ENCODE peak calls at places on chromosome 4, in nine cellular contexts. D is ovary, F is thyroid gland, I is PC-3, H is neuronal stem cell, J is OCI-LY7, G is breast epithelium, X is body of pancreas, C is IMR-90. R is an unnamed sample.

GRCh38 chr4:142550955-142551354 is 295.1 kb downstream of the INPP4B start:
- DNase-seq in D (no peak), F (no peak), I (peak; percentile 37), H (no peak), J (no peak), G (no peak), X (no peak), C (no peak), R (no peak)

GRCh38 chr4:172776203-172776896 is 392.3 kb upstream of the GALNT7 start:
- DNase-seq in D (no peak), F (no peak), I (no peak), H (no peak), J (no peak), G (no peak), X (no peak), C (peak; percentile 65), R (no peak)

GRCh38 chr4:158837527-158838141 is 68.8 kb downstream of the FNIP2 start:
- DNase-seq in D (no peak), F (no peak), I (no peak), H (no peak), J (no peak), G (no peak), X (peak; percentile 57), C (no peak), R (no peak)

GRCh38 chr4:147589586-147589985 is 27.6 kb upstream of the TMEM184C start:
- DNase-seq in D (no peak), F (no peak), I (no peak), H (no peak), J (no peak), G (no peak), X (no peak), C (no peak), R (no peak)

GRCh38 chr4:16993966-16994840 is 95.8 kb upstream of the LDB2 start:
- DNase-seq in D (no peak), F (no peak), I (no peak), H (no peak), J (no peak), G (no peak), X (no peak), C (no peak), R (peak; percentile 42)

GRCh38 chr4:102064747-102065442 is 274.4 kb downstream of the BANK1 start:
- DNase-seq in D (no peak), F (no peak), I (no peak), H (no peak), J (no peak), G (no peak), X (no peak), C (no peak), R (no peak)

GRCh38 chr4:111847256-111848108 is 297.8 kb upstream of the FAM241A start:
- DNase-seq in D (no peak), F (no peak), I (peak; percentile 17), H (no peak), J (no peak), G (no peak), X (no peak), C (no peak), R (peak; percentile 23)

GRCh38 chr4:45063701-45064100 is 337.3 kb upstream of the GNPDA2 start:
- DNase-seq in D (no peak), F (no peak), I (no peak), H (no peak), J (no peak), G (no peak), X (no peak), C (no peak), R (no peak)

GRCh38 chr4:178185517-178185916 is 743.3 kb upstream of the AGA start:
- DNase-seq in D (no peak), F (no peak), I (no peak), H (no peak), J (no peak), G (no peak), X (peak; percentile 86), C (no peak), R (no peak)

GRCh38 chr4:684611-685010 is 4.3 kb downstream of the SLC49A3 start:
- DNase-seq in D (no peak), F (no peak), I (no peak), H (no peak), J (no peak), G (no peak), X (no peak), C (no peak), R (no peak)

GRCh38 chr4:171875291-171875690 is 62.1 kb downstream of the GALNTL6 start:
- DNase-seq in D (no peak), F (no peak), I (no peak), H (no peak), J (no peak), G (no peak), X (no peak), C (no peak), R (peak; percentile 2)

GRCh38 chr4:171896426-171896825 is 83.2 kb downstream of the GALNTL6 start:
- DNase-seq in D (no peak), F (no peak), I (no peak), H (peak; percentile 23), J (no peak), G (no peak), X (no peak), C (no peak), R (peak; percentile 73)

GRCh38 chr4:141890279-141890678 is 253.9 kb downstream of the IL15 start:
- DNase-seq in D (no peak), F (no peak), I (no peak), H (no peak), J (no peak), G (no peak), X (no peak), C (peak; percentile 7), R (no peak)

GRCh38 chr4:80016506-80016905 is 56.5 kb downstream of the ANTXR2 start:
- DNase-seq in D (no peak), F (no peak), I (no peak), H (no peak), J (no peak), G (no peak), X (no peak), C (peak; percentile 37), R (no peak)

GRCh38 chr4:67714955-67715354 is 14.0 kb upstream of the UBA6 start:
- DNase-seq in D (no peak), F (no peak), I (no peak), H (no peak), J (no peak), G (no peak), X (no peak), C (no peak), R (no peak)

GRCh38 chr4:89204624-89205023 is 93.3 kb downstream of the TIGD2 start:
- DNase-seq in D (no peak), F (no peak), I (peak; percentile 36), H (no peak), J (no peak), G (no peak), X (no peak), C (no peak), R (no peak)

GRCh38 chr4:186845137-186845842 is 121.6 kb upstream of the FAT1 start:
- DNase-seq in D (peak; percentile 46), F (no peak), I (peak; percentile 35), H (no peak), J (no peak), G (no peak), X (no peak), C (peak; percentile 97), R (no peak)

GRCh38 chr4:98653006-98653405 is 5.4 kb downstream of the TSPAN5 start:
- DNase-seq in D (no peak), F (no peak), I (peak; percentile 57), H (no peak), J (no peak), G (no peak), X (no peak), C (peak; percentile 80), R (no peak)

DNA sequence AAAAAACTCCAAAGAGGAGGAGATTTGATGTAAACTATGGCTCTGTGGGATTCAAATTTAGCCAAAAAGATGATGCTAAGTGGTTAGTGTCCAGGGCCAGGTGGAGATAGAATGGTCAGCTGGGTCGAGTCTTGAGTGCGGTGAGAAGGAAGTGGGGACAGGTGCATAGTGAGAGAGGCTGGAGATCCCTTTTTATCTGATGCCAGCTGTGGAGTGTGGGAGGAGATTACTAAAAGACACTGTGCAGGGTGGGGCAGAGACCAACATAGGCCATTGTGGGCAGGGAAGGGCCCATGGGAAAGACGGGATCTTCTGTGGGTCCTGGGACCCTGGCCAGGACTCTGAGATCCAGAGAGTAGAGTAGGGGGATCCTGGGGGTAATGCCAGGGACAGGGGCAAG is 34.6 kb upstream of the LEF1 start:
- DNase-seq in D (no peak), F (no peak), I (no peak), H (no peak), J (no peak), G (no peak), X (no peak), C (no peak), R (no peak)
- H3K4me3 ChIP-seq in D (no peak overlapping the region), F (no peak overlapping the region), I (no peak overlapping the region), H (no peak overlapping the region), J (no peak overlapping the region), G (no peak overlapping the region), X (no peak overlapping the region), C (no peak overlapping the region), R (no peak overlapping the region)

GRCh38 chr4:38674206-38675144 is 10.5 kb downstream of the KLF3 start:
- DNase-seq in D (no peak), F (no peak), I (peak; percentile 45), H (no peak), J (no peak), G (no peak), X (peak; percentile 30), C (no peak), R (peak; percentile 15)

GRCh38 chr4:38673109-38673978 is 9.3 kb downstream of the KLF3 start:
- DNase-seq in D (peak; percentile 80), F (peak; percentile 64), I (peak; percentile 71), H (no peak), J (no peak), G (no peak), X (peak; percentile 71), C (no peak), R (no peak)

GRCh38 chr4:38670939-38671593 is 7.1 kb downstream of the KLF3 start:
- DNase-seq in D (no peak), F (no peak), I (peak; percentile 33), H (no peak), J (no peak), G (no peak), X (peak; percentile 22), C (no peak), R (no peak)

GRCh38 chr4:38671594-38671943 is 7.6 kb downstream of the KLF3 start:
- DNase-seq in D (no peak), F (no peak), I (no peak), H (no peak), J (no peak), G (no peak), X (no peak), C (no peak), R (no peak)

GRCh38 chr4:38672247-38673071 is 8.5 kb downstream of the KLF3 start:
- DNase-seq in D (peak; percentile 63), F (peak; percentile 51), I (no peak), H (peak; percentile 65), J (no peak), G (no peak), X (peak; percentile 33), C (no peak), R (peak; percentile 91)
- H3K4me3 ChIP-seq in D (peak overlapping the region; percentile 6), F (no peak overlapping the region), I (peak overlapping the region; percentile 46), H (peak overlapping the region; percentile 36), J (no peak overlapping the region), G (no peak overlapping the region), X (no peak overlapping the region), C (no peak overlapping the region), R (peak overlapping the region; percentile 26)

GRCh38 chr4:15749001-15749400 is 29.1 kb upstream of the CD38 start:
- DNase-seq in D (no peak), F (no peak), I (no peak), H (no peak), J (no peak), G (no peak), X (no peak), C (no peak), R (no peak)
- H3K4me3 ChIP-seq in D (no peak overlapping the region), F (no peak overlapping the region), I (no peak overlapping the region), H (no peak overlapping the region), J (no peak overlapping the region), G (no peak overlapping the region), X (no peak overlapping the region), C (no peak overlapping the region), R (no peak overlapping the region)

GRCh38 chr4:47835489-47835888 is 2.4 kb downstream of the CORIN start:
- DNase-seq in D (no peak), F (no peak), I (no peak), H (no peak), J (no peak), G (no peak), X (no peak), C (peak; percentile 29), R (no peak)
- H3K4me3 ChIP-seq in D (no peak overlapping the region), F (no peak overlapping the region), I (no peak overlapping the region), H (no peak overlapping the region), J (no peak overlapping the region), G (no peak overlapping the region), X (no peak overlapping the region), C (no peak overlapping the region), R (no peak overlapping the region)

R was measured in neural progenitor cell.